ENCODE peak calls at places on chromosomes 11 and 22, in ten cellular contexts. One of them, this sample, is unnamed.

GRCh38 chr11:125626381-125626950 is 1.5 kb downstream of the CHEK1 start:
- DNase-seq in body of pancreas: no peak
- DNase-seq in heart right ventricle: no peak
- DNase-seq in uterus: no peak
- DNase-seq in HL-60: peak
- DNase-seq in colonic mucosa: no peak
- DNase-seq in fibroblast of lung: no peak
- DNase-seq in CD8-positive, alpha-beta T cell: peak
- DNase-seq in OCI-LY7: peak
- DNase-seq in neural progenitor cell: no peak
- DNase-seq in this sample: no peak

GRCh38 chr11:117887431-117888139 is 11.1 kb upstream of the FXYD6 start:
- DNase-seq in HL-60: no peak
- DNase-seq in uterus: no peak
- DNase-seq in CD8-positive, alpha-beta T cell: peak
- DNase-seq in colonic mucosa: peak
- DNase-seq in body of pancreas: no peak
- DNase-seq in neural progenitor cell: no peak
- DNase-seq in heart right ventricle: no peak
- DNase-seq in fibroblast of lung: no peak
- DNase-seq in OCI-LY7: no peak
- DNase-seq in this sample: no peak

GRCh38 chr22:36252754-36253522 is at the start of gene APOL1:
- DNase-seq in CD8-positive, alpha-beta T cell: peak
- DNase-seq in heart right ventricle: peak
- DNase-seq in neural progenitor cell: no peak
- DNase-seq in uterus: peak
- DNase-seq in fibroblast of lung: peak
- DNase-seq in body of pancreas: peak
- DNase-seq in colonic mucosa: peak
- DNase-seq in HL-60: no peak
- DNase-seq in OCI-LY7: peak
- DNase-seq in this sample: no peak

GRCh38 chr22:27207907-27208306 is 550.5 kb downstream of the MIAT start:
- DNase-seq in OCI-LY7: no peak
- DNase-seq in heart right ventricle: no peak
- DNase-seq in colonic mucosa: no peak
- DNase-seq in uterus: no peak
- DNase-seq in neural progenitor cell: no peak
- DNase-seq in HL-60: no peak
- DNase-seq in fibroblast of lung: no peak
- DNase-seq in CD8-positive, alpha-beta T cell: no peak
- DNase-seq in body of pancreas: no peak
- DNase-seq in this sample: no peak

GRCh38 chr22:31532060-31532459 is 35.7 kb downstream of the SFI1 start:
- DNase-seq in CD8-positive, alpha-beta T cell: no peak
- DNase-seq in neural progenitor cell: no peak
- DNase-seq in HL-60: no peak
- DNase-seq in OCI-LY7: no peak
- DNase-seq in heart right ventricle: no peak
- DNase-seq in colonic mucosa: no peak
- DNase-seq in body of pancreas: no peak
- DNase-seq in fibroblast of lung: no peak
- DNase-seq in uterus: no peak
- DNase-seq in this sample: no peak

GRCh38 chr11:101127699-101128570 is 1.7 kb downstream of the PGR start:
- DNase-seq in colonic mucosa: peak
- DNase-seq in fibroblast of lung: peak
- DNase-seq in heart right ventricle: peak
- DNase-seq in HL-60: no peak
- DNase-seq in body of pancreas: peak
- DNase-seq in OCI-LY7: no peak
- DNase-seq in CD8-positive, alpha-beta T cell: no peak
- DNase-seq in uterus: peak
- DNase-seq in neural progenitor cell: peak
- DNase-seq in this sample: peak

GRCh38 chr22:27274770-27275449 is 526.6 kb downstream of the MN1 start:
- DNase-seq in CD8-positive, alpha-beta T cell: no peak
- DNase-seq in uterus: no peak
- DNase-seq in HL-60: no peak
- DNase-seq in colonic mucosa: no peak
- DNase-seq in OCI-LY7: no peak
- DNase-seq in heart right ventricle: no peak
- DNase-seq in fibroblast of lung: no peak
- DNase-seq in body of pancreas: no peak
- DNase-seq in neural progenitor cell: no peak
- DNase-seq in this sample: no peak

GRCh38 chr11:70466154-70466553 is 67.8 kb downstream of the CTTN start:
- DNase-seq in HL-60: no peak
- DNase-seq in heart right ventricle: no peak
- DNase-seq in neural progenitor cell: no peak
- DNase-seq in uterus: no peak
- DNase-seq in CD8-positive, alpha-beta T cell: no peak
- DNase-seq in fibroblast of lung: no peak
- DNase-seq in OCI-LY7: no peak
- DNase-seq in colonic mucosa: no peak
- DNase-seq in body of pancreas: no peak
- DNase-seq in this sample: no peak

GRCh38 chr22:17853066-17853465 is 78.8 kb upstream of the BID start:
- DNase-seq in fibroblast of lung: no peak
- DNase-seq in uterus: peak
- DNase-seq in heart right ventricle: peak
- DNase-seq in neural progenitor cell: no peak
- DNase-seq in body of pancreas: no peak
- DNase-seq in HL-60: no peak
- DNase-seq in OCI-LY7: no peak
- DNase-seq in CD8-positive, alpha-beta T cell: no peak
- DNase-seq in colonic mucosa: no peak
- DNase-seq in this sample: no peak

GRCh38 chr11:7533199-7534029 is 19.6 kb downstream of the PPFIBP2 start:
- DNase-seq in CD8-positive, alpha-beta T cell: no peak
- DNase-seq in heart right ventricle: no peak
- DNase-seq in fibroblast of lung: no peak
- DNase-seq in body of pancreas: no peak
- DNase-seq in OCI-LY7: no peak
- DNase-seq in colonic mucosa: no peak
- DNase-seq in uterus: no peak
- DNase-seq in neural progenitor cell: no peak
- DNase-seq in HL-60: no peak
- DNase-seq in this sample: no peak

GRCh38 chr22:49211176-49211575 is 616.5 kb downstream of the BRD1 start:
- DNase-seq in body of pancreas: no peak
- DNase-seq in CD8-positive, alpha-beta T cell: peak
- DNase-seq in OCI-LY7: no peak
- DNase-seq in uterus: peak
- DNase-seq in neural progenitor cell: no peak
- DNase-seq in colonic mucosa: no peak
- DNase-seq in HL-60: no peak
- DNase-seq in heart right ventricle: no peak
- DNase-seq in fibroblast of lung: no peak
- DNase-seq in this sample: no peak

GRCh38 chr22:43365715-43366440 is 22.7 kb upstream of the SCUBE1 start:
- DNase-seq in colonic mucosa: no peak
- DNase-seq in HL-60: no peak
- DNase-seq in neural progenitor cell: no peak
- DNase-seq in CD8-positive, alpha-beta T cell: no peak
- DNase-seq in body of pancreas: no peak
- DNase-seq in OCI-LY7: no peak
- DNase-seq in fibroblast of lung: no peak
- DNase-seq in heart right ventricle: no peak
- DNase-seq in uterus: no peak
- DNase-seq in this sample: no peak

GRCh38 chr11:73176892-73177155 is 34.7 kb upstream of the FCHSD2 start:
- DNase-seq in uterus: no peak
- DNase-seq in OCI-LY7: no peak
- DNase-seq in body of pancreas: no peak
- DNase-seq in HL-60: no peak
- DNase-seq in fibroblast of lung: no peak
- DNase-seq in heart right ventricle: no peak
- DNase-seq in CD8-positive, alpha-beta T cell: no peak
- DNase-seq in colonic mucosa: no peak
- DNase-seq in neural progenitor cell: no peak
- DNase-seq in this sample: no peak

GRCh38 chr11:73176145-73176891 is 34.2 kb upstream of the FCHSD2 start:
- DNase-seq in heart right ventricle: no peak
- DNase-seq in OCI-LY7: peak
- DNase-seq in fibroblast of lung: no peak
- DNase-seq in uterus: no peak
- DNase-seq in colonic mucosa: no peak
- DNase-seq in CD8-positive, alpha-beta T cell: no peak
- DNase-seq in HL-60: no peak
- DNase-seq in neural progenitor cell: no peak
- DNase-seq in body of pancreas: no peak
- DNase-seq in this sample: no peak

GRCh38 chr11:73177380-73178091 is 35.4 kb upstream of the FCHSD2 start:
- DNase-seq in CD8-positive, alpha-beta T cell: no peak
- DNase-seq in body of pancreas: peak
- DNase-seq in neural progenitor cell: no peak
- DNase-seq in uterus: peak
- DNase-seq in fibroblast of lung: no peak
- DNase-seq in OCI-LY7: no peak
- DNase-seq in HL-60: no peak
- DNase-seq in colonic mucosa: no peak
- DNase-seq in heart right ventricle: peak
- DNase-seq in this sample: peak

GRCh38 chr11:73178681-73179080 is 36.6 kb upstream of the FCHSD2 start:
- DNase-seq in OCI-LY7: no peak
- DNase-seq in heart right ventricle: no peak
- DNase-seq in body of pancreas: no peak
- DNase-seq in fibroblast of lung: no peak
- DNase-seq in CD8-positive, alpha-beta T cell: no peak
- DNase-seq in uterus: no peak
- DNase-seq in colonic mucosa: no peak
- DNase-seq in HL-60: no peak
- DNase-seq in neural progenitor cell: no peak
- DNase-seq in this sample: no peak

DNA sequence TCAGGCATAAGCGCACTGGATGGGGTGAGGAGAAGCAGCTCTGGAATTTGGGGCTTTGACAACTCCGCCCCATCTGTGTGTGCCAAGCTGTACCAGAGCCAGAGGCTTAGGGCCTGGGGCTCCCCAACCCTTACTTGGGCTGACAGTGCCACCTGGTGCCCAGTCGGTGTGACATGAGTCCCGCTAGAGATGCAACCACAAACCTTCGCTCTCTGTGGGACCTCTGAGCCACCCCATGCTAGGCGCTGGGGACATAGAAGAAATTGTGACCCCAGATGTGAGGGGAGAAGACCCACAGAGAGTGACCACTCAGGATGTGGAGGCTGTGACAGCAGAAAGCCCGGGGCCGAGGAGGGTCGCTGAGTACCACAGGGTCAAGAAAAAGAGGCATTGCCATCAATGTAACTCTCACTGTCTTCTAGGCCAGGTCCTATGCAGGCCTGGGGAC is 36.0 kb upstream of the FCHSD2 start:
- DNase-seq in uterus: peak
- DNase-seq in CD8-positive, alpha-beta T cell: peak
- DNase-seq in colonic mucosa: peak
- DNase-seq in HL-60: peak
- DNase-seq in heart right ventricle: peak
- DNase-seq in fibroblast of lung: peak
- DNase-seq in OCI-LY7: peak
- DNase-seq in body of pancreas: peak
- DNase-seq in neural progenitor cell: peak
- DNase-seq in this sample: peak
- H3K27ac ChIP-seq in uterus: peak
- H3K27ac ChIP-seq in CD8-positive, alpha-beta T cell: no peak
- H3K27ac ChIP-seq in colonic mucosa: no peak
- H3K27ac ChIP-seq in HL-60: no peak
- H3K27ac ChIP-seq in heart right ventricle: peak
- H3K27ac ChIP-seq in fibroblast of lung: no peak
- H3K27ac ChIP-seq in OCI-LY7: peak
- H3K27ac ChIP-seq in body of pancreas: peak
- H3K27ac ChIP-seq in neural progenitor cell: no peak
- H3K27ac ChIP-seq in this sample: peak

GRCh38 chr11:35077709-35078695 is 61.0 kb upstream of the CD44 start:
- DNase-seq in colonic mucosa: no peak
- DNase-seq in fibroblast of lung: no peak
- DNase-seq in CD8-positive, alpha-beta T cell: peak
- DNase-seq in body of pancreas: no peak
- DNase-seq in OCI-LY7: peak
- DNase-seq in uterus: no peak
- DNase-seq in heart right ventricle: no peak
- DNase-seq in neural progenitor cell: no peak
- DNase-seq in HL-60: peak
- DNase-seq in this sample: no peak
- H3K27ac ChIP-seq in colonic mucosa: no peak
- H3K27ac ChIP-seq in fibroblast of lung: peak
- H3K27ac ChIP-seq in CD8-positive, alpha-beta T cell: peak
- H3K27ac ChIP-seq in body of pancreas: peak
- H3K27ac ChIP-seq in OCI-LY7: peak
- H3K27ac ChIP-seq in uterus: peak
- H3K27ac ChIP-seq in heart right ventricle: no peak
- H3K27ac ChIP-seq in neural progenitor cell: no peak
- H3K27ac ChIP-seq in HL-60: peak
- H3K27ac ChIP-seq in this sample: no peak

DNA sequence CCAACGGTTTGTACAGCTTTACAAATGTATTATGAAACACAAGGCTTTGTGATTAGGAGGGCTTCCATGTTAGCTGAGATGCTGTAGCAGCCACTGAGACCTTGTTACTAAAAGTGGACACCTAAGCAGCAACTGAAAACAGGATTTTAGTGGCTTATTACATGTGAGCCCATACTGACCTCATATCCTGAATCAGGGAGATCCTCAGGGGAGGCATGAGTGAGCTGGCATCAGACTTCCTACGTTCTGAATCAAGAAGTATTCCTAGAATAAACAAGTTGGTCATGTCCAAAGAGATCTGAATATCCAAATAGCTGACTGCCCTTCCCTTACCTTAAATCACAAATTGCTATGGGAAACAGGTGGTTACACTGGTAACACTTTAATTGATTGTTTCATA is 59.1 kb upstream of the SCUBE2 start:
- DNase-seq in HL-60: no peak
- DNase-seq in CD8-positive, alpha-beta T cell: no peak
- DNase-seq in neural progenitor cell: no peak
- DNase-seq in colonic mucosa: no peak
- DNase-seq in OCI-LY7: no peak
- DNase-seq in body of pancreas: no peak
- DNase-seq in uterus: no peak
- DNase-seq in heart right ventricle: no peak
- DNase-seq in fibroblast of lung: peak
- DNase-seq in this sample: no peak
- H3K27ac ChIP-seq in HL-60: no peak
- H3K27ac ChIP-seq in CD8-positive, alpha-beta T cell: no peak
- H3K27ac ChIP-seq in neural progenitor cell: no peak
- H3K27ac ChIP-seq in colonic mucosa: no peak
- H3K27ac ChIP-seq in OCI-LY7: no peak
- H3K27ac ChIP-seq in body of pancreas: no peak
- H3K27ac ChIP-seq in uterus: no peak
- H3K27ac ChIP-seq in heart right ventricle: no peak
- H3K27ac ChIP-seq in fibroblast of lung: peak
- H3K27ac ChIP-seq in this sample: no peak

DNA sequence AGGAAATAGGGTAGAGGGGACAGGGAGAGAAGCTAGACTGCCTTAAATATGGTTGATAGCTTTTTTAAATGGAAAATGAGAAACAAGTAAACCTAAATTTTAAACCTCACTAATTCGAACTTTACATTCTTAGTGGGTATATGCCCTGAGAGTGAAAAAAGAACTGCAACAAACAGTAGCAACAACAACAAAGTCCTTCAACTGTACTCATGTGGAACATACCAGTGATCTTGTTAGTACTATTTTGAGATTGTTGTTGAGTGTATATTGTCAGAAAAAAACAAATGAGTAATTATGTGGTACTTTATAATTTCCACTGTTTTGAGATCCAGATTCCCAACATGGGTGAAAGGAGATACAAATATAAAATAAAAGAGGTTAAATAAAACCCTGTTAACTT is 88.9 kb upstream of the TNRC6B start:
- DNase-seq in OCI-LY7: no peak
- DNase-seq in colonic mucosa: no peak
- DNase-seq in uterus: no peak
- DNase-seq in CD8-positive, alpha-beta T cell: no peak
- DNase-seq in body of pancreas: no peak
- DNase-seq in heart right ventricle: no peak
- DNase-seq in neural progenitor cell: no peak
- DNase-seq in fibroblast of lung: no peak
- DNase-seq in HL-60: no peak
- DNase-seq in this sample: no peak
- H3K27ac ChIP-seq in OCI-LY7: no peak
- H3K27ac ChIP-seq in colonic mucosa: no peak
- H3K27ac ChIP-seq in uterus: no peak
- H3K27ac ChIP-seq in CD8-positive, alpha-beta T cell: no peak
- H3K27ac ChIP-seq in body of pancreas: no peak
- H3K27ac ChIP-seq in heart right ventricle: no peak
- H3K27ac ChIP-seq in neural progenitor cell: no peak
- H3K27ac ChIP-seq in fibroblast of lung: no peak
- H3K27ac ChIP-seq in HL-60: no peak
- H3K27ac ChIP-seq in this sample: no peak

This sample was measured in breast epithelium.